ENCODE peak calls at places on chromosomes 12 and 14, in four cellular contexts. D is pancreas, G is breast epithelium, V is choroid plexus epithelial cell. N is an unnamed sample.

GRCh38 chr14:79412822-79413221 is 798.5 kb downstream of the DIO2 start:
- DNase-seq in D (no peak), G (no peak), V (no peak), N (no peak)

GRCh38 chr12:4584896-4585295 is 22.9 kb downstream of the DYRK4 start:
- DNase-seq in D (no peak), G (no peak), V (no peak), N (no peak)

GRCh38 chr12:52052471-52053186 is 1.4 kb downstream of the NR4A1 start:
- DNase-seq in D (peak; percentile 66), G (peak; percentile 65), V (no peak), N (no peak)

GRCh38 chr12:95614384-95614982 is 63.2 kb upstream of the USP44 start:
- DNase-seq in D (no peak), G (no peak), V (no peak), N (no peak)

GRCh38 chr12:128076188-128076587 is 190.8 kb upstream of the TMEM132C start:
- DNase-seq in D (no peak), G (no peak), V (peak; percentile 48), N (no peak)

GRCh38 chr14:73760598-73761586 is 46.7 kb upstream of the PNMA1 start:
- DNase-seq in D (no peak), G (no peak), V (no peak), N (no peak)

GRCh38 chr12:14846878-14847580 is 3.7 kb upstream of the ART4 start:
- DNase-seq in D (no peak), G (no peak), V (peak; percentile 47), N (no peak)

GRCh38 chr12:116540617-116541152 is 18.5 kb upstream of the MAP1LC3B2 start:
- DNase-seq in D (no peak), G (no peak), V (no peak), N (no peak)

GRCh38 chr12:132471011-132471857 is 18.7 kb upstream of the FBRSL1 start:
- DNase-seq in D (no peak), G (no peak), V (no peak), N (no peak)

GRCh38 chr12:132164426-132164825 is 20.2 kb downstream of the NOC4L start:
- DNase-seq in D (no peak), G (no peak), V (no peak), N (no peak)

GRCh38 chr14:60249321-60250251 is 565 bp downstream of the PPM1A start:
- DNase-seq in D (peak; percentile 76), G (peak; percentile 35), V (peak; percentile 70), N (peak; percentile 65)

GRCh38 chr12:32089156-32089950 is 17.3 kb upstream of the BICD1 start:
- DNase-seq in D (no peak), G (peak; percentile 66), V (no peak), N (no peak)

GRCh38 chr14:80404413-80404812 is 193.1 kb upstream of the DIO2 start:
- DNase-seq in D (no peak), G (no peak), V (no peak), N (no peak)

GRCh38 chr12:53051058-53051880 is 1.4 kb downstream of the TNS2 start:
- DNase-seq in D (peak; percentile 60), G (peak; percentile 75), V (peak; percentile 92), N (no peak)

GRCh38 chr12:32901553-32901952 is 5.0 kb upstream of the PKP2 start:
- DNase-seq in D (no peak), G (no peak), V (peak; percentile 58), N (no peak)

GRCh38 chr14:106268013-106268727 is 741.8 kb downstream of the TMEM121 start:
- DNase-seq in D (no peak), G (no peak), V (no peak), N (peak; percentile 58)

GRCh38 chr12:45939759-45940158 is 50.6 kb downstream of the SCAF11 start:
- DNase-seq in D (no peak), G (no peak), V (no peak), N (no peak)

GRCh38 chr12:43776498-43776897 is 17.7 kb downstream of the IRAK4 start:
- DNase-seq in D (no peak), G (no peak), V (peak; percentile 58), N (no peak)

GRCh38 chr12:16310934-16311333 is 33.4 kb upstream of the SLC15A5 start:
- DNase-seq in D (no peak), G (no peak), V (no peak), N (no peak)

GRCh38 chr12:13099910-13100609 is 3.4 kb downstream of the GSG1 start:
- DNase-seq in D (no peak), G (no peak), V (no peak), N (no peak)

GRCh38 chr12:45381351-45381750 is 165.5 kb downstream of the ANO6 start:
- DNase-seq in D (no peak), G (no peak), V (no peak), N (no peak)

GRCh38 chr12:25615119-25615518 is 62.0 kb upstream of the LMNTD1 start:
- DNase-seq in D (no peak), G (no peak), V (peak; percentile 97), N (no peak)

GRCh38 chr12:64006211-64006610 is 161.7 kb downstream of the SRGAP1 start:
- DNase-seq in D (no peak), G (no peak), V (peak; percentile 84), N (no peak)

GRCh38 chr12:6784292-6784691 is 5.0 kb upstream of the CD4 start:
- DNase-seq in D (no peak), G (no peak), V (no peak), N (no peak)

GRCh38 chr12:104588048-104588942 is 131.5 kb downstream of the CHST11 start:
- DNase-seq in D (no peak), G (no peak), V (peak; percentile 67), N (no peak)

DNA sequence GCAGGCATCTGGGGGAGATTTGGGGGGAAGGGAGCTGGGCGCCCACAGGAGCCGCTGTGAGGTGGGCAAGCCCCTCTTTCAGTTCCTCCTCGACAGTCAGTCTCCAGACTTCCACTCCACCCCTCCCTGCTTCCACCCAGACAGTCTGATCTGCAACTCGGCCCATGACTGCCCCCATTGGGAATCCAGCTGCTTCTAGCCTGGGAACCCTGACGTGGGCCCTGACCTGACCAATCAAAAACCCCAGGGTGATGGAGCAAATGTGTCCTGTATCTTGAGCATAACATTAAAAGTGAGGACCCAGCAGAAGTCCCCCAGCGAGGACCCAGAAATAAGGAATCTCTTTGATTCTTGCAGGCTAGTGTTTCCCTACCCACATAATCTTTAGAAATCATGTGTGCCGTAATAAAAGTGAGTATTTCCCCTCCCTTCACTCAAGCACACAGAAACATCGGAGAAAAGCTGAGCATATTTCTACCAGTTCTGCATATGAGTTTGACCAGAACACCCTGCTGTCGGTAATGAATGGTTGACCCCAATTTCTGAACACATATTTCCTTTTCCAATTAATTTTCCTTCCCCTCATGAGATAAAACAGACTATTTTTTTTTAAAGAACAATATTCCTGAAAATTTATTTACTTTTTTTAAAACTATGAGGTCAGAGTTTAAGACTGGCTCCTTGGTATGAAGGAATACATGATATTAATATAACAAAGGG is 6.4 kb downstream of the SSH1 start:
- DNase-seq in D (no peak), G (no peak), V (peak; percentile 96), N (peak; percentile 32)
- TF ChIP-seq CTCF in D (no peak), G (no peak), V (peak; percentile 41), N (no peak)

GRCh38 chr14:68794856-68795601 is 2.2 kb upstream of the ZFP36L1 start:
- DNase-seq in D (peak; percentile 60), G (peak; percentile 73), V (peak; percentile 94), N (no peak)
- TF ChIP-seq CTCF in D (no peak), G (no peak), V (no peak), N (no peak)

GRCh38 chr14:72513346-72513745 is 380.6 kb downstream of the DPF3 start:
- DNase-seq in D (no peak), G (no peak), V (no peak), N (no peak)

GRCh38 chr14:72515779-72516770 is 377.8 kb downstream of the DPF3 start:
- DNase-seq in D (peak; percentile 34), G (no peak), V (peak; percentile 69), N (no peak)

GRCh38 chr14:72512925-72513324 is 381.0 kb downstream of the DPF3 start:
- DNase-seq in D (no peak), G (no peak), V (no peak), N (no peak)

GRCh38 chr14:72514660-72515025 is 379.3 kb downstream of the DPF3 start:
- DNase-seq in D (no peak), G (no peak), V (no peak), N (no peak)

GRCh38 chr14:72513994-72514659 is 379.8 kb downstream of the DPF3 start:
- DNase-seq in D (no peak), G (no peak), V (peak; percentile 75), N (no peak)
- TF ChIP-seq CTCF in D (peak; percentile 19), G (peak; percentile 67), V (peak; percentile 91), N (no peak)

GRCh38 chr12:26921886-26922285 is 15.9 kb downstream of the INTS13 start:
- DNase-seq in D (no peak), G (no peak), V (no peak), N (no peak)

GRCh38 chr12:26919216-26919555 is 18.6 kb downstream of the INTS13 start:
- DNase-seq in D (no peak), G (no peak), V (no peak), N (no peak)

DNA sequence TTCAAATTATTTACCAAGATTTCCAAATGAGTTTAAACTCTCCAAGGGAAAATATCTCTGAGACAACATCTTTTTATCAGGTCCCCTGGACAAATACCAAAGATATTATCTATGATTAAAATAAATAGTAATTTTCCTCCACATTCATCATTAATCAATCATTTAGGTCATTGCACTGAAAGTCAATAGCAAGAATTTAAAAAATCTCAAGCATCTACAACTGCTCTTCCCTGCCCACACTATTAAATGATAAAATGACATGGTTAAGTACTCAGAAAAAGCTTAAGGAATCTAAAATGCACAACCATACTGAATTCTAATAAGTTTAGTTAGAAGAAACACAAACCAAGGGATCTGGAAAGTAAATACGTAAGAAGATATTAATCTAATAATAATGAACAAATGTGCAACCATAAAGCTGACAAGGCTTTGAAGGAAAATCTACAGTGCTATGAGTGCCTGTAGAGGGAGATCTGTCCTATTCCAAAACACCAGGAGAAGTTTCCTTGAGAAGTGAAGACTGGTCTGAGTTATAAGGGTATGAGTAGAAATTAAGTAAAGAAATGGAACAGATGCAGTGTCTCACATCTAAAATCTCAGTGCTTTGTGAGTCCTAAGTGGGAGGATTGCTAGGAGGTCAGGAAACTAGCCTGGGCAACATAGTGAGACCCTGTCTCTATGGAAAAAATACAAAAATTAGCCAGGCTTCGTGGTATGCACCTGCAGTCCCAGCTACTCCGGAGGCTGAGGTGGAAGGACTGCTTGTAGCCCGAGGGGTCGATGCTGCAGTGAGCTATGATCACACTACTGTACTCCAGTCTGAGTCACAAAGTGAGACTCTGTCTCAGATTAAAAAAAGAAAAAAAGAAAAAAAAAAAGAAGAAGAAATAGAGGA is 19.2 kb downstream of the INTS13 start:
- DNase-seq in D (no peak), G (no peak), V (peak; percentile 53), N (no peak)
- TF ChIP-seq CTCF in D (no peak), G (peak; percentile 20), V (peak; percentile 42), N (no peak)

GRCh38 chr14:39154594-39155189 is 15.4 kb downstream of the TRAPPC6B start:
- DNase-seq in D (no peak), G (no peak), V (no peak), N (no peak)
- TF ChIP-seq CTCF in D (no peak), G (no peak), V (no peak), N (no peak)

GRCh38 chr14:100317897-100318808 is 5.0 kb upstream of the SLC25A47 start:
- DNase-seq in D (peak; percentile 66), G (no peak), V (peak; percentile 69), N (peak; percentile 76)
- TF ChIP-seq CTCF in D (peak; percentile 66), G (peak; percentile 64), V (peak; percentile 71), N (peak; percentile 78)

DNA sequence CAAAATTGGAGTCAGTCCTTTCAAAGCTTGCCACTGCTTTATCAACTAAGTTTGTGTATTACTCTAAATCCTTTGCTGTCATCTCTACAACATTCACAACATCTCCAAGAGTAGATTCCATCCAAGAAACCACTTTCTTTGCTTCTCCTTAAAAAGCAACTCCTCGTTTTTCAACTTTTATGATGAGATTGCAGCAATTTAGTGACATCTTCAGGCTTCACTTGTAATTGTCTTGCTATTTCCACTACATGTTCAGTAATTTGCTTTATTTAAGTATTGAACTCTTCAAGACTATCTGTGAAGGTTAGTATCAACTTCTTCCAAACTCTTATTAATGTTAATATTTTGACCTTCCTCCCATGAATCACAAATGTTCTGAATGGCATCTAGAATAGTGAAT is 747.9 kb downstream of the TMTC2 start:
- DNase-seq in D (no peak), G (no peak), V (peak; percentile 59), N (no peak)
- TF ChIP-seq CTCF in D (no peak), G (no peak), V (peak; percentile 31), N (no peak)